ENCODE peak calls at places on chromosome 13, in seven cellular contexts. Q is spleen; R is transverse colon; E is small intestine; W is CD8-positive, alpha-beta T cell; F is lung; P is ovary. M is an unnamed sample.

GRCh38 chr13:102873653-102874052 is 27.8 kb downstream of the ERCC5 start:
- DNase-seq in P (no peak), R (no peak), F (no peak), Q (no peak), W (no peak), E (peak; percentile 37), M (no peak)

GRCh38 chr13:42495256-42495655 is 78.7 kb upstream of the TNFSF11 start:
- DNase-seq in Q (no peak), F (no peak), P (no peak), R (no peak), E (no peak), W (no peak), M (no peak)

GRCh38 chr13:29748097-29748496 is 102.3 kb downstream of the UBL3 start:
- DNase-seq in E (peak; percentile 35), W (no peak), F (no peak), R (peak; percentile 25), P (no peak), Q (no peak), M (no peak)

GRCh38 chr13:96934889-96935490 is 59.3 kb downstream of the OXGR1 start:
- DNase-seq in W (no peak), F (no peak), P (no peak), Q (no peak), E (no peak), R (no peak), M (no peak)

GRCh38 chr13:34156841-34157365 is 339.0 kb downstream of the RFC3 start:
- DNase-seq in F (peak; percentile 80), R (peak; percentile 80), W (peak; percentile 11), P (peak; percentile 24), E (peak; percentile 91), Q (peak; percentile 67), M (no peak)

GRCh38 chr13:84121456-84121855 is 239.2 kb upstream of the SLITRK1 start:
- DNase-seq in F (no peak), R (no peak), E (no peak), P (no peak), Q (no peak), W (no peak), M (peak; percentile 20)

GRCh38 chr13:82412749-82413148 is 1469.5 kb downstream of the SLITRK1 start:
- DNase-seq in W (no peak), P (no peak), R (no peak), F (no peak), Q (no peak), E (no peak), M (peak; percentile 19)

GRCh38 chr13:76884571-76885202 is 1.5 kb downstream of the KCTD12 start:
- DNase-seq in P (peak; percentile 34), W (no peak), R (no peak), E (no peak), F (no peak), Q (no peak), M (peak; percentile 1)

GRCh38 chr13:29454931-29455481 is 140.5 kb downstream of the SLC7A1 start:
- DNase-seq in E (peak; percentile 20), Q (no peak), F (no peak), R (no peak), P (no peak), W (no peak), M (peak; percentile 34)

GRCh38 chr13:50396001-50396400 is 380.8 kb downstream of the KCNRG start:
- DNase-seq in R (no peak), E (no peak), W (no peak), P (no peak), F (no peak), Q (no peak), M (no peak)

GRCh38 chr13:114219406-114219805 is 15.3 kb upstream of the CDC16 start:
- DNase-seq in W (no peak), E (no peak), R (no peak), F (no peak), P (no peak), Q (no peak), M (no peak)

GRCh38 chr13:26503826-26504594 is 53.5 kb upstream of the WASF3 start:
- DNase-seq in R (no peak), Q (no peak), W (no peak), F (no peak), P (no peak), E (no peak), M (no peak)

GRCh38 chr13:87684850-87685735 is 13.9 kb downstream of the SLITRK5 start:
- DNase-seq in Q (no peak), W (no peak), F (no peak), E (no peak), R (no peak), P (no peak), M (no peak)

GRCh38 chr13:36910545-36910944 is 9.5 kb downstream of the SMAD9 start:
- DNase-seq in E (no peak), P (no peak), W (no peak), F (no peak), R (no peak), Q (no peak), M (no peak)

GRCh38 chr13:31172535-31172934 is 10.8 kb upstream of the HSPH1 start:
- DNase-seq in F (no peak), W (no peak), Q (no peak), E (no peak), P (no peak), R (no peak), M (no peak)

GRCh38 chr13:86960876-86961275 is 710.3 kb upstream of the SLITRK5 start:
- DNase-seq in P (no peak), F (no peak), Q (no peak), E (no peak), W (no peak), R (no peak), M (no peak)

GRCh38 chr13:100789025-100789424 is 114.4 kb upstream of the TMTC4 start:
- DNase-seq in E (no peak), W (no peak), P (no peak), Q (no peak), F (no peak), R (no peak), M (no peak)

GRCh38 chr13:66159526-66159925 is 1070.6 kb downstream of the PCDH9 start:
- DNase-seq in P (no peak), F (no peak), Q (no peak), R (no peak), E (no peak), W (no peak), M (no peak)

GRCh38 chr13:110262944-110263343 is 44.0 kb downstream of the COL4A1 start:
- DNase-seq in E (peak; percentile 1), P (no peak), R (no peak), F (no peak), Q (no peak), W (no peak), M (no peak)
- H3K27ac ChIP-seq in E (peak overlapping the region; percentile 69), P (peak overlapping the region; percentile 34), R (peak overlapping the region; percentile 70), F (peak overlapping the region; percentile 29), Q (peak overlapping the region; percentile 54), W (no peak overlapping the region), M (no peak overlapping the region)

GRCh38 chr13:98546402-98546801 is 30.5 kb downstream of the STK24 start:
- DNase-seq in R (no peak), F (no peak), Q (no peak), E (no peak), P (no peak), W (no peak), M (no peak)

GRCh38 chr13:98548230-98548629 is 28.7 kb downstream of the STK24 start:
- DNase-seq in E (no peak), F (no peak), W (no peak), P (no peak), Q (no peak), R (no peak), M (no peak)

GRCh38 chr13:98549006-98549727 is 27.7 kb downstream of the STK24 start:
- DNase-seq in R (no peak), Q (no peak), W (no peak), E (no peak), P (no peak), F (no peak), M (peak; percentile 84)

GRCh38 chr13:98549728-98550317 is 27.1 kb downstream of the STK24 start:
- DNase-seq in R (no peak), P (no peak), E (no peak), W (no peak), F (no peak), Q (no peak), M (no peak)

DNA sequence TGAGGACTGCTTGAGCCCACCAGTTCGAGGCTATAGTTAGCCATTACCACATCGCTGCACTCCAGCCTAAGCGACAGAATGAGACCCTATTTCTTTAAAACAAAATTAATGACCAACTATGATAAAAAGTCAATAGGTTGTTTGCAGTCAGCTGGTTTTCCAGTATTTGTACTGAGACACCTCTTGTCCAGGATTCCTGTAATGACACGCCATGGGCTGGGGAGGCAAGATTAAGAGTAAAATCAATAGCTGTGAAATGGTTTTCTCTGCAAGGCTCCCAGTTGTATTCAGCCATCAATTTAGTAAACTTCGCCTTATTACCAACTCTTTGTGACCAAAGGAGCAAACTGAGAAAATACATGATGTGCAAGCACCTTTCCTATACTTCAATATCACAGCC is 29.5 kb downstream of the STK24 start:
- DNase-seq in R (no peak), F (no peak), W (no peak), Q (no peak), E (no peak), P (no peak), M (no peak)
- H3K4me1 ChIP-seq in R (peaks cover 30% of the 10 kb centered on the region), F (peaks cover 24% of the 10 kb centered on the region), W (peaks cover 37% of the 10 kb centered on the region), Q (peaks cover 28% of the 10 kb centered on the region), E (peaks cover 24% of the 10 kb centered on the region), P (peaks cover 16% of the 10 kb centered on the region), M (peaks cover 27% of the 10 kb centered on the region)

DNA sequence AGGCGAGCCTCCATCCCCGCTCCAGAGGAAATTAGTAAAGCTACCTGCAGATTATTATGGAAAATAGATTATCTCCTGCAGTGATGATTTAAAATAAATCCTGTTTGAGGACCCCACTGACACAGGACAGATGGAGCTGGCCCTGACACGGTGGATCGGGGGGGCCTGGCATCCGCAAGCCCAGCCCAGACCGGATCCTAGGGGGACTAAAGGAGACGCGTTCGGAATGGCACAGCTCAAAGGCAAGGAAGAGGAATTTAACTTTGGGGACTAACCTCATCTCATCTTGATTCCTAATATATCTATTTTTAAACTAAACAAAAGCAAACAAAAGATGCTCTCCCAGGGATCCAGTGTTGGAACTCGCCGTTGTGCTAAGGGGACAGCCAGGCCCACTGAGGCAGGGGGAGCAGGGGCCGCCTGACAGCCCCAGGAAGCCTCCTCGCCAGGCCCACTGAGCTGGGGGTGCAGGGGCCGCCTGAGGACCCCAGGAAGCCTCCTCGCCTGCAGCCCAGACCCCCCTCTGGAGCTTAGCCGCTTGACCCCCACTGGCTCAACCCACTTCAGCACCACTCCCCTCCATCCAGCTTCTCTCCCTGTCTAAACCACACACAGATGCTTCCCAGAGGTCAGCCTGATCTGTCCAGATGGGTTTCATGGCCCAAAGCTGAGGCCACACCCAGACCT is 78.6 kb downstream of the SPACA7 start:
- DNase-seq in W (no peak), Q (no peak), F (no peak), P (no peak), E (no peak), R (no peak), M (no peak)
- H3K27ac ChIP-seq in W (no peak overlapping the region), Q (no peak overlapping the region), F (no peak overlapping the region), P (no peak overlapping the region), E (no peak overlapping the region), R (no peak overlapping the region), M (no peak overlapping the region)

DNA sequence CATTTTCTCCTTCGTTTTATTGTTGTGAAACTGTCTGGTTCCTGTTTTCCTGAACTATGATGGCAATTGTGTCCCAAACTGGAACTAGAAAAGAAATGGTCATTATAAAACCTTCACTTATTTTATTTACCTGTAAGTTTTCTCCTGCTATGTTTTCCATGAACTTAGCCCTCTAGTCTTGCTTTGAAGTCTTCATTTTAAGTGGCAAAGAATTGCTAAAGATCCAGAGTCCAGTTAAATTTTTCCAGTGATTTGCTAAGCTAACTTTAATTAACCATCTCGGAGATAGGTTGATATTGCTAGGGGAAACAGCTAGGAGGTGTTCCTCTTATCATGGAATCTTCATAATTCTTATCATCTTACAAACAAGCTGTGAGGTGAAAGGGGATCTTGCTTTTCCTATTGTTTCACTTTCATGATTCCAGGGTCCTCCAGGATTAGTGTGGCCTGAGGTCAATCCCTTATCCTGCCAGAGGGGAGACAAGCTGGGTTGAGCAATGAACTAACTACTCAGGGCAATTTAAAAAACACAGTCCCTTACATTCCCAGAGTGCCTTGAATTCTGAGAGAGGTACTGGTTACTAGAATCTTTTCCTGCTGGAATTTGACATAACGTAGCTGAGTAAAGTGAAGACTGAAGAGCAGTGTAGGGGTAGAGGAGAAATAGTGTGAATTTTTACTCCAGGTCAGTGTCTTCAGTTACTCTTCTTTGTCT is 112.5 kb downstream of the ESD start:
- DNase-seq in E (peak; percentile 10), Q (no peak), W (no peak), P (no peak), R (no peak), F (no peak), M (peak; percentile 70)
- H3K4me1 ChIP-seq in E (peaks cover 2% of the 10 kb centered on the region), Q (peaks cover 13% of the 10 kb centered on the region), W (peaks cover 17% of the 10 kb centered on the region), P (peaks cover 4% of the 10 kb centered on the region), R (peaks cover 12% of the 10 kb centered on the region), F (peaks cover 19% of the 10 kb centered on the region), M (peaks cover 31% of the 10 kb centered on the region)

M was measured in cardiac muscle cell.